ENCODE peak calls at places on chromosomes 12 and 14, in five cellular contexts. T is heart right ventricle; U is MM.1S; Y is CD8-positive, alpha-beta memory T cell; G is SJSA1. Q is an unnamed sample. For H3K27me3 and H3K4me1, the result is how much of the 10 kb centered on the place peaks cover.

GRCh38 chr12:54045868-54046529 is 7.6 kb upstream of the HOXC4 start:
- DNase-seq in T (no peak), U (no peak), Y (no peak), G (no peak), Q (no peak)

GRCh38 chr14:77059276-77059934 is 30.9 kb upstream of the IRF2BPL start:
- DNase-seq in T (no peak), U (no peak), Y (no peak), G (peak), Q (no peak)

GRCh38 chr12:122837306-122838265 is 2.3 kb downstream of the HIP1R start:
- DNase-seq in T (no peak), U (no peak), Y (no peak), G (no peak), Q (no peak)

GRCh38 chr12:33129500-33129899 is 232.9 kb upstream of the PKP2 start:
- DNase-seq in T (no peak), U (no peak), Y (no peak), G (no peak), Q (no peak)

GRCh38 chr14:51293149-51293925 is 53.3 kb downstream of the TMX1 start:
- DNase-seq in T (peak), U (no peak), Y (no peak), G (no peak), Q (no peak)

GRCh38 chr12:131098178-131098981 is 144.7 kb downstream of the ADGRD1 start:
- DNase-seq in T (no peak), U (no peak), Y (no peak), G (no peak), Q (peak)

GRCh38 chr14:103169954-103170353 is 46.7 kb downstream of the TNFAIP2 start:
- DNase-seq in T (no peak), U (no peak), Y (no peak), G (no peak), Q (no peak)

GRCh38 chr12:12398026-12398859 is 41.4 kb downstream of the BORCS5 start:
- DNase-seq in T (peak), U (no peak), Y (no peak), G (peak), Q (peak)

GRCh38 chr14:51726166-51726899 is 74.6 kb downstream of the FRMD6 start:
- DNase-seq in T (no peak), U (no peak), Y (no peak), G (no peak), Q (no peak)

GRCh38 chr12:46153267-46153872 is 115.5 kb downstream of the SLC38A1 start:
- DNase-seq in T (no peak), U (peak), Y (no peak), G (no peak), Q (no peak)

GRCh38 chr12:56257491-56258067 is 605 bp downstream of the ANKRD52 start:
- DNase-seq in T (no peak), U (no peak), Y (no peak), G (no peak), Q (no peak)

GRCh38 chr12:92156704-92157395 is 11.2 kb upstream of the BTG1 start:
- DNase-seq in T (no peak), U (no peak), Y (no peak), G (no peak), Q (no peak)

GRCh38 chr14:100524233-100524932 is 62.8 kb downstream of the BEGAIN start:
- DNase-seq in T (no peak), U (no peak), Y (no peak), G (peak), Q (no peak)

GRCh38 chr14:77883479-77884238 is 83.8 kb downstream of the ADCK1 start:
- DNase-seq in T (no peak), U (no peak), Y (no peak), G (no peak), Q (no peak)

GRCh38 chr12:30847259-30847658 is 79.3 kb upstream of the TSPAN11 start:
- DNase-seq in T (no peak), U (peak), Y (no peak), G (no peak), Q (no peak)

GRCh38 chr12:20319374-20319773 is 49.0 kb upstream of the PDE3A start:
- DNase-seq in T (peak), U (no peak), Y (no peak), G (no peak), Q (no peak)

DNA sequence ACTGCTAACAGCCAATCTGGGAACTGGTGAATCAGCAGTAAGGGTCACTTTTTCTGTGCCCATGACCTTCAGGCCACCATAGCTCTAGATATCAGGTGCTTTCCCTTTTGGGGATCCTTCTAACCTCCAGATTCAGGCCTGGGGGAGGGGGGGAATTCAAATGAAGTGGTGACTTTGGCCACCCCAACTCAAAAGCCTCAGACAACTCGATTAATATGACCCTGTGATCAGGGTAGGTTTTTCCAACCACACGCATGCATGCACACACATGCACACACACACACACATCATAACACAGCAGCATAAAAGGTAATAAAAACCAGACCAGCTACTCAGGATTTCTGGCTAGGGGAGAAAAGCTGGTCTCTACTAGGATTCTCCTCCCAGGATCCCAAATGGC is 5.3 kb downstream of the TBX3 start:
- DNase-seq in T (no peak), U (no peak), Y (no peak), G (no peak), Q (no peak)
- H3K4me3 ChIP-seq in T (no peak), U (no peak), Y (no peak), G (no peak), Q (no peak)

DNA sequence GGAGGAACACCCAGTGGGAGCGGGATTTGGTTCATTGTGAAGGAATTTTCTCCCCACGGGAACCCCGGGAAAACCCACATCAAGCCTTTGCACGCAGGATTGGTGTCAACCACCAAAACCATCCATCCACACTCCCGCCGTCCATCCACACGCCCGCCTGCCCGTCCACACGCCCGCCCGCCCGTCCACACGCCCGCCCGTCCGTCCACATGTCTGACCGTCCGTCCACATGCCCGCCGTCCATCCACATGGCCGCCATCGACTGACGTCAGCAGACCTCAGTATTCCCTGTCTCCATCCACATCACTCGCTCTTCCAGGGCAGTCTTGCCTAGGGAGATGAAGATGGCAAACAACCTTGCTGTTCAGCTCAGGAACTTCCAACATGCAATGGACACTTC is 6.7 kb upstream of the GPR132 start:
- DNase-seq in T (no peak), U (no peak), Y (no peak), G (no peak), Q (peak)
- H3K27me3 ChIP-seq in T (under half), U (under half), Y (under half), G (under half), Q (under half)

GRCh38 chr14:91117960-91118359 is 4.1 kb downstream of the DGLUCY start:
- DNase-seq in T (no peak), U (no peak), Y (no peak), G (no peak), Q (no peak)
- H3K4me1 ChIP-seq in T (half or more), U (under half), Y (half or more), G (under half), Q (under half)

GRCh38 chr14:105418269-105419054 is 1.2 kb upstream of the MTA1 start:
- DNase-seq in T (no peak), U (no peak), Y (no peak), G (no peak), Q (no peak)

GRCh38 chr14:105414456-105415371 is 4.9 kb upstream of the MTA1 start:
- DNase-seq in T (peak), U (no peak), Y (peak), G (no peak), Q (peak)

GRCh38 chr14:105413542-105413886 is 6.1 kb upstream of the MTA1 start:
- DNase-seq in T (no peak), U (no peak), Y (no peak), G (no peak), Q (no peak)

GRCh38 chr14:105416671-105417070 is 3.0 kb upstream of the MTA1 start:
- DNase-seq in T (no peak), U (no peak), Y (no peak), G (no peak), Q (no peak)

GRCh38 chr14:105415481-105416428 is 3.9 kb upstream of the MTA1 start:
- DNase-seq in T (no peak), U (no peak), Y (no peak), G (no peak), Q (no peak)
- H3K4me3 ChIP-seq in T (no peak), U (no peak), Y (no peak), G (no peak), Q (no peak)

GRCh38 chr12:57621497-57622292 is 10.5 kb downstream of the ARHGEF25 start:
- DNase-seq in T (peak), U (peak), Y (peak), G (peak), Q (peak)
- H3K27me3 ChIP-seq in T (half or more), U (half or more), Y (half or more), G (under half), Q (under half)

GRCh38 chr12:26122681-26123481 is 2.0 kb downstream of the BHLHE41 start:
- DNase-seq in T (peak), U (peak), Y (no peak), G (peak), Q (peak)
- H3K4me1 ChIP-seq in T (under half), U (under half), Y (under half), G (under half), Q (under half)

GRCh38 chr12:6235499-6235898 is 35.3 kb downstream of the CD9 start:
- DNase-seq in T (no peak), U (peak), Y (no peak), G (no peak), Q (no peak)

GRCh38 chr12:6237830-6238229 is 37.6 kb downstream of the CD9 start:
- DNase-seq in T (no peak), U (no peak), Y (no peak), G (no peak), Q (no peak)

GRCh38 chr12:6234906-6235305 is 34.7 kb downstream of the CD9 start:
- DNase-seq in T (no peak), U (no peak), Y (no peak), G (no peak), Q (peak)

GRCh38 chr12:6236641-6236940 is 36.4 kb downstream of the CD9 start:
- DNase-seq in T (no peak), U (no peak), Y (no peak), G (no peak), Q (no peak)

DNA sequence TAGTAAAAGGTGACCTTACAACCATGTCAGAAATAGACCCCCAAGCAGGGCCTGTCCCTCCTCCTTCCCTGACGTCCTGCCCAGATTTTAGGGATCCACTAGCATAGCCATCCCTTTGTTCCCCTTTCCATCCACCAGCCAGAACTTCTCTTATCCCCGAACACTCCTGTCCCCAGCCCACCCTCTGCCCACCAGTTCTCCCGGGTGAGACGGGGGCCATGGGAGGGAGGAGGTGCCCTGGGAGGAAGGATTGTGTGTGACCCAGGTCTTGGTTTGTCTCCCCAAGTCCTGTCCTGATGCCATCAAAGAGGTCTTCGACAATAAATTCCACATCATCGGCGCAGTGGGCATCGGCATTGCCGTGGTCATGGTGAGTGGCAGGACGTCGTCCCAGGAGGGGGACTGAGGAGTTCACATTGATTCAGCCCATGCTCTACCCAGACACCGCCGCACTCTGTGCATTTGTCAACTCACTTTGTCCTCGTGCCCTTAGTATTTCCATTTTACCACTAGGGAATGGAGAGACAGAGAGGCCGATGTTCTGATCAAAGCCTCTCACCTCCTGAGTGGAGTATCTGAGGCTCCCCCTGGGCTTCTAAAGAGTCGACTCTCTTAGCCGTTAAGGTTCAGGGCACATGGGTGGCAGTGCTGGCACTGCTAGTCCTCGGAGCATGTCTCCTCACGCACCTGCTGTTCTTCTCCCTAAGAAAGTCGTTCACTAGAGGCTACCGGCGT is 35.9 kb downstream of the CD9 start:
- DNase-seq in T (no peak), U (no peak), Y (no peak), G (no peak), Q (no peak)
- H3K4me3 ChIP-seq in T (no peak), U (no peak), Y (no peak), G (no peak), Q (no peak)

GRCh38 chr12:48972213-48973021 is 882 bp upstream of the WNT10B start:
- DNase-seq in T (no peak), U (no peak), Y (no peak), G (peak), Q (no peak)

GRCh38 chr12:48969847-48970701 is 1.5 kb downstream of the WNT10B start:
- DNase-seq in T (no peak), U (no peak), Y (peak), G (no peak), Q (no peak)

GRCh38 chr12:48973084-48973483 is 1.5 kb upstream of the WNT10B start:
- DNase-seq in T (no peak), U (no peak), Y (no peak), G (no peak), Q (no peak)

GRCh38 chr12:48969160-48969771 is 2.3 kb downstream of the WNT10B start:
- DNase-seq in T (no peak), U (no peak), Y (no peak), G (no peak), Q (no peak)

DNA sequence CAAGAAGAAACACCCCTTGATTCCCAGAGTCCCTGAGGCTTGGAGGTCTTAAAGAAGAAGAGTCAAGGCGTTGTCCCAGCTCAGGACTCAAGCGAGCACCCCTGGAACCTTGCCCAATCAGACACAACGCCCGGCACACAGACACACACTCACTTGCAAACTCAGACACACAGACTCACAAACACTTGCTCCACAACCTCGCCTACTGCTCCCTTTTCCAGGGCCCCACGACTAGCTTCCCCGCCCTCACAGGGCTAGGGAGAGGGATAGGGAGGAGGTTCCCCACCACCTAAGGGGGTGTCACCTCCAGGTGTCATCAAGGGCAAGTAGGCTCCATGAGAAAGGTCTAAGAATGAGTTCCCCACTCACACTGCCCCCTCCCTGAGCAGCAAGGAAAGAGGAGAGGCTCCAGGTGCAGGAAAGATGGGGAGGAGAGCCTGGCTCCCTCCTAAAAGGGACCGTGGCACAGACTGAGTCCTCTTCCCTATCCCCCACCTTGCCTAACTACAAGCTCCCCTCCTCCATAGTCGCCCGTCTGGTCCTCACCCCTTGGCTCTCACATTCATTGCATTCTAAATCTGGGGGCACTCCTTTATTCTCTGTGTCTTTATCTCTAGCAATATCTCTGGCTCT is 717 bp downstream of the WNT10B start:
- DNase-seq in T (no peak), U (no peak), Y (no peak), G (no peak), Q (no peak)
- H3K27me3 ChIP-seq in T (half or more), U (half or more), Y (under half), G (under half), Q (under half)

GRCh38 chr12:104670439-104671406 is 214.0 kb downstream of the CHST11 start:
- DNase-seq in T (no peak), U (no peak), Y (no peak), G (no peak), Q (no peak)

GRCh38 chr12:104669057-104669770 is 212.5 kb downstream of the CHST11 start:
- DNase-seq in T (peak), U (no peak), Y (no peak), G (peak), Q (peak)

GRCh38 chr12:104668274-104668718 is 211.5 kb downstream of the CHST11 start:
- DNase-seq in T (peak), U (no peak), Y (no peak), G (peak), Q (no peak)

GRCh38 chr12:104671407-104672095 is 214.8 kb downstream of the CHST11 start:
- DNase-seq in T (peak), U (peak), Y (peak), G (peak), Q (peak)

GRCh38 chr12:104669851-104670337 is 213.1 kb downstream of the CHST11 start:
- DNase-seq in T (peak), U (peak), Y (peak), G (no peak), Q (peak)
- H3K4me1 ChIP-seq in T (half or more), U (under half), Y (under half), G (under half), Q (under half)

GRCh38 chr12:125340791-125341190 is 275.6 kb downstream of the AACS start:
- DNase-seq in T (peak), U (no peak), Y (no peak), G (no peak), Q (no peak)
- H3K4me3 ChIP-seq in T (no peak), U (no peak), Y (no peak), G (no peak), Q (no peak)